ENCODE peak calls at places on chromosomes 5 and 9, in five cellular contexts. F is HepG2, W is H1, R is GM12878, Y is K562. D is an unnamed sample.

GRCh38 chr5:128121679-128122078 is 38.1 kb downstream of the SLC12A2 start:
- DNase-seq in F (no peak), W (no peak), R (no peak), Y (no peak), D (peak)

GRCh38 chr5:308672-309271 is 12.7 kb upstream of the AHRR start:
- DNase-seq in F (no peak), W (no peak), R (no peak), Y (peak), D (no peak)

GRCh38 chr9:13083366-13083765 is 196.1 kb downstream of the MPDZ start:
- DNase-seq in F (no peak), W (no peak), R (no peak), Y (no peak), D (no peak)

GRCh38 chr5:68305223-68305865 is 89.8 kb downstream of the PIK3R1 start:
- DNase-seq in F (no peak), W (no peak), R (no peak), Y (no peak), D (no peak)

GRCh38 chr5:27242258-27242626 is 203.9 kb upstream of the CDH9 start:
- DNase-seq in F (no peak), W (no peak), R (no peak), Y (no peak), D (no peak)

GRCh38 chr5:131609774-131610173 is 25.3 kb downstream of the RAPGEF6 start:
- DNase-seq in F (peak), W (no peak), R (no peak), Y (no peak), D (no peak)

GRCh38 chr5:115530426-115530825 is 14.1 kb downstream of the FEM1C start:
- DNase-seq in F (no peak), W (no peak), R (no peak), Y (no peak), D (no peak)

GRCh38 chr9:97848582-97849237 is 4.3 kb upstream of the FOXE1 start:
- DNase-seq in F (no peak), W (no peak), R (no peak), Y (no peak), D (no peak)

GRCh38 chr9:131019387-131020239 is 10.6 kb downstream of the LAMC3 start:
- DNase-seq in F (no peak), W (no peak), R (no peak), Y (peak), D (no peak)
- TF ChIP-seq EZH2 in F (no peak), W (no peak), R (no peak), Y (no peak), D (no peak)

GRCh38 chr9:113150670-113151591 is at the start of gene SLC31A2:
- DNase-seq in F (peak), W (peak), R (peak), Y (peak), D (peak)

GRCh38 chr9:113154471-113154870 is 3.7 kb downstream of the SLC31A2 start:
- DNase-seq in F (no peak), W (no peak), R (no peak), Y (no peak), D (no peak)

GRCh38 chr9:113153599-113153998 is 2.8 kb downstream of the SLC31A2 start:
- DNase-seq in F (no peak), W (no peak), R (no peak), Y (no peak), D (no peak)

GRCh38 chr9:113152699-113153098 is 1.9 kb downstream of the SLC31A2 start:
- DNase-seq in F (no peak), W (no peak), R (no peak), Y (peak), D (no peak)

GRCh38 chr9:113151696-113152630 is 1.2 kb downstream of the SLC31A2 start:
- DNase-seq in F (no peak), W (no peak), R (no peak), Y (no peak), D (no peak)
- TF ChIP-seq JUND in F (no peak), W (no peak), R (no peak), Y (no peak), D (no peak)

DNA sequence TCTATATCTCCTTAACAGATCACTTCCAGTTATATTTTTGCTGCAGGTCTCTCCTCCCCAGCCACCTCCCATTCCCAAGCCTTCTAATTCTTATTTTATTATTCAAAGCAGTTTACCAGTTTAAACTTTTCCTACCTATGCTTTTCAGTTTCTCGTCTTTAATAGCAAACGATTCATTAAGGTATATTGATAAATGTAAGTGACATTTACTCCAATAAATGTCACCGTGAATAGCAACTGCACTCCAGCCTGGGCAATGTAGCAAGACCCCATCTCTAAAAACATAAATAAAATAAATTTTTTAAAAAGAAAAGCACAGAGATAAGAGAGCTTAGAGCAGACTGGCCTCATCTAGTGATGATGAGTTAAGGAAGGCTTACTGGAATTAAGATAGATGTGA is 42.6 kb downstream of the ARRDC3 start:
- DNase-seq in F (no peak), W (no peak), R (no peak), Y (no peak), D (no peak)
- H3K4me2 ChIP-seq in F (no peak), W (no peak), R (no peak), Y (no peak), D (no peak)

GRCh38 chr5:138603521-138603920 is 28.3 kb upstream of the HSPA9 start:
- DNase-seq in F (no peak), W (no peak), R (peak), Y (no peak), D (no peak)

GRCh38 chr5:138602371-138603000 is 27.3 kb upstream of the HSPA9 start:
- DNase-seq in F (no peak), W (no peak), R (no peak), Y (no peak), D (no peak)

GRCh38 chr5:138604176-138604785 is 29.1 kb upstream of the HSPA9 start:
- DNase-seq in F (no peak), W (no peak), R (no peak), Y (no peak), D (no peak)

GRCh38 chr5:138606378-138606777 is 31.2 kb upstream of the HSPA9 start:
- DNase-seq in F (no peak), W (no peak), R (no peak), Y (no peak), D (no peak)

GRCh38 chr5:138605254-138605972 is 30.2 kb upstream of the HSPA9 start:
- DNase-seq in F (no peak), W (no peak), R (peak), Y (no peak), D (no peak)
- TF ChIP-seq EZH2 in F (no peak), W (no peak), R (no peak), Y (no peak), D (no peak)

GRCh38 chr5:89286320-89286719 is 403.3 kb upstream of the MEF2C start:
- DNase-seq in F (no peak), W (no peak), R (no peak), Y (no peak), D (no peak)

GRCh38 chr5:89281211-89281610 is 398.2 kb upstream of the MEF2C start:
- DNase-seq in F (no peak), W (no peak), R (no peak), Y (no peak), D (no peak)

GRCh38 chr5:89282832-89283510 is 400.0 kb upstream of the MEF2C start:
- DNase-seq in F (no peak), W (no peak), R (no peak), Y (no peak), D (peak)

GRCh38 chr5:89282038-89282831 is 399.3 kb upstream of the MEF2C start:
- DNase-seq in F (no peak), W (no peak), R (peak), Y (no peak), D (no peak)

GRCh38 chr5:89283758-89284493 is 400.9 kb upstream of the MEF2C start:
- DNase-seq in F (no peak), W (no peak), R (no peak), Y (no peak), D (no peak)
- TF ChIP-seq JUND in F (no peak), W (no peak), R (no peak), Y (no peak), D (no peak)

GRCh38 chr5:6582507-6583048 is 50.3 kb downstream of the NSUN2 start:
- DNase-seq in F (no peak), W (no peak), R (no peak), Y (no peak), D (no peak)

GRCh38 chr5:6581559-6582426 is 51.1 kb downstream of the NSUN2 start:
- DNase-seq in F (no peak), W (no peak), R (no peak), Y (no peak), D (no peak)

GRCh38 chr5:6584727-6585126 is 48.1 kb downstream of the NSUN2 start:
- DNase-seq in F (no peak), W (no peak), R (no peak), Y (no peak), D (no peak)

GRCh38 chr5:6584101-6584645 is 48.7 kb downstream of the NSUN2 start:
- DNase-seq in F (no peak), W (no peak), R (no peak), Y (no peak), D (no peak)

GRCh38 chr5:6583049-6583880 is 49.6 kb downstream of the NSUN2 start:
- DNase-seq in F (no peak), W (peak), R (no peak), Y (peak), D (no peak)
- H3K4me2 ChIP-seq in F (no peak), W (peak), R (peak), Y (peak), D (no peak)

GRCh38 chr9:14346301-14346721 is 32.4 kb upstream of the NFIB start:
- DNase-seq in F (no peak), W (no peak), R (no peak), Y (no peak), D (no peak)
- TF ChIP-seq EZH2 in F (no peak), W (no peak), R (no peak), Y (no peak), D (no peak)

GRCh38 chr5:122907238-122907637 is 61.8 kb downstream of the SNX24 start:
- DNase-seq in F (no peak), W (no peak), R (no peak), Y (no peak), D (no peak)
- TF ChIP-seq JUND in F (no peak), W (no peak), R (no peak), Y (no peak), D (no peak)

DNA sequence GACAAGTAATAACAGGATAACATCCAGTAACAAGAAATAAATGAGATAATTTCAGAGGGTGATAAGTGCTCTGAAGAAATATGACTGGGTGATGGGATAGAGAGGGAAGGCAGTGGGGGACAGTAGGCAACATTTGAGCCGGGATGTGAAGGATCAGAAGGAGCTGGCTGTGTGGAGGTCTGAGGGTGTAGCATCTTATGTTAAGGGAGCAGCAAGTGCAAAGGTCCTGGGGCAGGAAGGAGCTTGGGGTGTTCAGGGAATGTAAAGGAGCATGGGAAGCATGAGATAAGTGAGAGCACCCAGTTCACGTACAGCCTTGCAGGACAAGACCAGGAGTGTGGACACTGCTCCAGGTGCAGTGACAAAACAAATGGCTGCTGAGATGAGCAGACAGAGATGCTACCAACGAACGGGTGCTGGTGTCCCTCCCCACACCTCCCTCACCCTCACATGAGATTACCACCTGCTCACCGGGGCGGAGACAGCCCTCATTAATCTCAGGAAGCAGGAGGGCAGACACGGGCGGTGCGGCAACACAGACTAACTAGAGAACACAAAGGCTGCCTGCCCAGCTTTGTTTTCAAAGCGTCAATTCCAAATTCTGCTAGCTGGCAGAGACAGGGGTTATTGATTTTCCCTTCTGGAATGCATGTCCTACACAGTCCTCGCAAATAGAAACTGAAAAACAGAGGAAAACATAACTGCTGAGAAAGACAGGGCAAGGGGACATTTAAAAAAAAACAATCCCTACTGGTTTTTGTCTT is 298.1 kb upstream of the PANK3 start:
- DNase-seq in F (peak), W (no peak), R (no peak), Y (no peak), D (no peak)
- H3K4me2 ChIP-seq in F (no peak), W (no peak), R (no peak), Y (no peak), D (no peak)

DNA sequence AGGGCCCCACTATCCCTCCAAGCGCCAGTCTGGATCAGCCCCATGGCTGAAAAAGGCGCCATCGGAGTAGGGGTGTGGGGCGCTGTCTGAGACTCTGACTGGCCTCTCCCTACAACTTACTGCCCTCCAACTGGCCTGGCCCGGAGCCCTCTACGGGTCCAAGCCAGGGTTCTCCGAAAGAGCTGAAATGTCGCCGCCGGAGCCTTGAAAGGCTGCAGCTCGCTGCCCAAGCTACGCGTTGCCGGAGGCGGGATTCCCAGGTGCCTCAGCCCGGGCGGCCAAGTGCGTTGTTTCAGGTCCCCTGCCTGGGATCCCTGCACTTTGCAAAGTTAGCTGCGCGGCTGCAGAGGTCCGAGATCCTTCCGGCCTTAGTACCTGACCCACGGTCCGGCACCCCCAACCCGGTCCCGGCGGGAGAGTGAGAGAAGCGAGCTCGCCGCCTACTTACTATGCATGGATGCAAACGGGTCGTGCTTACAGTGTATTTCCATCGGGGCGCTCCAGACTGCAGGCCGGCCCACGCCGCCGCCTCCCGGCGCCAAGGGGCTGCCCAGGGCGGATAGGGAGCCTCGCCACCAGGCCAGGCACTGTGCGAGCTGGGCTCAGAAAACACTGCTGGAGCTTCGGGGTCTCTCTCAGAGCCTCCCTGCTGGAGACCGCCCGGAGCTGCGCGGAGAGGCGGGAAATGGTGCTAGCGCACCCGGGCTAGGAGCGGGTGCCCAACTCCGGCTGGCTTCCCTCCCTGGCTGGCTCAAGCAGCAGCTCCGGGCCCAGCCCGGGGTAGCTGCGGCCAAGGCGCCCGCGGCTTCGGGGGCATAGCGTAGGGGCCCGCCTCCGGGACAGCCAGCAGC is 7.8 kb downstream of the PAX5 start:
- DNase-seq in F (no peak), W (peak), R (no peak), Y (no peak), D (no peak)
- TF ChIP-seq EZH2 in F (peak), W (peak), R (no peak), Y (no peak), D (no peak)